ENCODE peak calls at places on chromosomes 3 and 15, in ten cellular contexts. T, A, Y, V, L, Z, P, C, E and K are unnamed samples.

GRCh38 chr3:161139686-161140085 is 34.5 kb upstream of the B3GALNT1 start:
- DNase-seq in T (no peak), A (no peak), Y (no peak), V (no peak), L (peak; percentile 53), Z (no peak), P (no peak), C (no peak), E (no peak), K (no peak)

GRCh38 chr15:26460165-26460564 is 312.7 kb downstream of the GABRB3 start:
- DNase-seq in T (no peak), A (no peak), Y (no peak), V (no peak), L (no peak), Z (no peak), P (no peak), C (no peak), E (no peak), K (no peak)

GRCh38 chr15:60592386-60593339 is 113.7 kb upstream of the ICE2 start:
- DNase-seq in T (peak; percentile 95), A (peak; percentile 62), Y (peak; percentile 86), V (peak; percentile 54), L (peak; percentile 87), Z (peak; percentile 68), P (peak; percentile 91), C (peak; percentile 88), E (peak; percentile 86), K (peak; percentile 66)

GRCh38 chr15:86154705-86155104 is 75.0 kb downstream of the AGBL1 start:
- DNase-seq in T (no peak), A (no peak), Y (no peak), V (no peak), L (no peak), Z (no peak), P (no peak), C (no peak), E (no peak), K (no peak)

GRCh38 chr3:123816673-123817207 is 67.4 kb downstream of the MYLK start:
- DNase-seq in T (no peak), A (no peak), Y (no peak), V (peak; percentile 51), L (no peak), Z (peak; percentile 76), P (no peak), C (no peak), E (no peak), K (no peak)

GRCh38 chr3:113468536-113468935 is 27.2 kb upstream of the CFAP44 start:
- DNase-seq in T (no peak), A (no peak), Y (no peak), V (no peak), L (no peak), Z (no peak), P (no peak), C (no peak), E (no peak), K (no peak)

GRCh38 chr15:92845109-92845508 is 55.0 kb upstream of the CHD2 start:
- DNase-seq in T (no peak), A (no peak), Y (no peak), V (peak; percentile 45), L (peak; percentile 68), Z (peak; percentile 74), P (no peak), C (no peak), E (no peak), K (no peak)

GRCh38 chr3:134650431-134651346 is at the start of gene KY:
- DNase-seq in T (peak; percentile 77), A (no peak), Y (peak; percentile 54), V (peak; percentile 38), L (peak; percentile 50), Z (peak; percentile 47), P (peak; percentile 73), C (peak; percentile 77), E (no peak), K (peak; percentile 33)

DNA sequence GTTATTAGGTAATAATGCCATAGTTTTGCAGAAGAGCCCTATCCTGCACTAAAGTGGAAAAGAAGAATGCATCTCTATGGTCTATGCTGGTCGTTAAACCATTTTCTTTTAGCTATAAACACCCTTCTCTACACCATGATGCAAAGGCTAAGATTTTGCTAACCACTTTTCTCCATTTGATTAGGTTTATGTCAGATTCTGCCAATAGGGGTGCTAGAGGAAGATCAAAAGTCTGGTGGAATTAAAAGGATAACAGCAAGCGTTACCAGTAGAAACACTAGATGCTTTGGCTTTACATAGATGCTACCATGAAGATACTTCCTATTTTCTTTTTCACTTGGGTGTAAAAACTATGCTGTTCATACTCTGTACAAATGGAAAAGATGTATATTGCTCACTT is 669.8 kb upstream of the ARPP21 start:
- DNase-seq in T (no peak), A (no peak), Y (no peak), V (no peak), L (no peak), Z (peak; percentile 5), P (no peak), C (no peak), E (no peak), K (no peak)
- TF ChIP-seq CTCF in T (peak; percentile 38), A (no peak), Y (no peak), V (no peak), L (no peak), Z (no peak), P (peak; percentile 46), C (no peak), E (peak; percentile 33), K (no peak)

DNA sequence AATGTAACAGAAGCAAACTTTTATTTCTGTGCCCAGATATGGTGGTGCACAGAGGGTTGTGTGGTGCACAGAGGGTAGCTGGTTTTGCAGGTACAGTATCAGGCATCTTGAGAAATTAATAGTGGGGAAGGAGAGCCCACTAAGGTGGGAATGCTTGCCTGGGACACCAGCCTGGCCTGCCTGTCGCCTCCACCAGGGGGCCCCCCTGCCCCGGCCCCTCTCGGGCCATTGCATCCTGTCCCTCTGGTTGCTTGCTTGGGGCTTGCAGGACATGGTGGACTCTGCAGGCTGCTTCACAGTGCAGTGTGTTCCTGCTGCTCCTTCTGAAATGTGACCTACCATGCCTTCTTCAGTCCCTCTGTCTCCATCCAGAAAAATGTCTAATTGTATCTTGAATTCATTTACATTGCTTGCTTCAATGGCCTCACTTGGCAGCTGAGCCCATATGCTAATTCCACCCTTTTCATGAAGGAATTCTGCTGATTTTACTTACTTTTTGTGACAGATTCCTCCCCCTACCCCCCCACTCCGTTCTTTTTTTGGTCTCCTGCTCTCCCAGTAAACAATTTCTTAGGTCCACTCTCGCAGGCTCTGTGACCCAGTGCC is 73.6 kb downstream of the EEFSEC start:
- DNase-seq in T (peak; percentile 69), A (no peak), Y (no peak), V (peak; percentile 32), L (peak; percentile 32), Z (peak; percentile 46), P (peak; percentile 82), C (peak; percentile 69), E (no peak), K (peak; percentile 64)
- TF ChIP-seq CTCF in T (peak; percentile 83), A (no peak), Y (peak; percentile 55), V (peak; percentile 94), L (peak; percentile 52), Z (peak; percentile 85), P (peak; percentile 97), C (peak; percentile 77), E (peak; percentile 84), K (peak; percentile 82)

GRCh38 chr3:138682674-138683073 is 74.1 kb downstream of the FAIM start:
- DNase-seq in T (no peak), A (no peak), Y (no peak), V (no peak), L (no peak), Z (no peak), P (no peak), C (no peak), E (no peak), K (no peak)
- TF ChIP-seq CTCF in T (no peak), A (no peak), Y (no peak), V (no peak), L (no peak), Z (no peak), P (no peak), C (no peak), E (no peak), K (no peak)

DNA sequence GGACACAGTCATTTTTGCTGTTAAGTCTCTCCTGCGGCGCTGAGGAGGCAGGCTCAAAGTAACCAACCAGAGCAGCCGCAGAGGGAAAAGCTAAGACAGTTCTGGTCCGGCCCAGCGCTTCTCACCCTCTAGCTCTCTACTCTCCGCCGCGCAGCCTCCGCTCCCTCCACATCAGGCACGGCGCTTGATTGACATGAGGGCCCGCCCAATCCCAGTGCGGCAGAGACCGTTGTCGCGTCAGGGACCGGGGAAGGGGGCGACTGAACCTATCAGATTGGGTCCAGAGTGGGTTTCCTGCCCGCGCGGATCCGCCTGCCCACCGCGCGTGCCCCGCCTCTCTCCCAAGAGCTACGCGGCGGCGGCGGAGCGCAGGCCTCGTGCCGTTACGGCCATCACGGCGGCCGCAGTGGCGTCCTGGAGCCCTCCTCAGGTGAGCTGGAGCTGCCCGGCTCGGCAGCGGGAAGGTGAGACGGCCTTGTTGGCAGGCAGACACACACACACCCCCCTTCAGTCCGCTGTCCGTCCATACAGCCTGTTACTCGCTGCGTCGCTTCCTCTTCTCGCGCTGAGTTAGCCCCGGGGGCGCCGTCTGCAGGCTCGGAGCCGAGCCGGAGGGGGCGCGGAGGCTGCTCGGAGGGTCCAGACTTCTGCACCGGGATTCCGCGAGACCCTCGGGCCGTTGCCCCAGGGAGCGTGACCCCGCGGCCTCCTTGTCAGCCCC is at the start of gene NCK1:
- DNase-seq in T (peak; percentile 98), A (peak; percentile 92), Y (peak; percentile 99), V (peak; percentile 99), L (peak; percentile 99), Z (peak; percentile 99), P (peak; percentile 98), C (peak; percentile 97), E (peak; percentile 98), K (peak; percentile 95)
- TF ChIP-seq CTCF in T (peak; percentile 40), A (no peak), Y (no peak), V (peak; percentile 21), L (no peak), Z (peak; percentile 25), P (peak; percentile 31), C (no peak), E (peak; percentile 51), K (peak; percentile 31)

GRCh38 chr15:71844916-71845315 is 34.6 kb downstream of the NR2E3 start:
- DNase-seq in T (no peak), A (no peak), Y (no peak), V (no peak), L (no peak), Z (no peak), P (no peak), C (no peak), E (no peak), K (no peak)

DNA sequence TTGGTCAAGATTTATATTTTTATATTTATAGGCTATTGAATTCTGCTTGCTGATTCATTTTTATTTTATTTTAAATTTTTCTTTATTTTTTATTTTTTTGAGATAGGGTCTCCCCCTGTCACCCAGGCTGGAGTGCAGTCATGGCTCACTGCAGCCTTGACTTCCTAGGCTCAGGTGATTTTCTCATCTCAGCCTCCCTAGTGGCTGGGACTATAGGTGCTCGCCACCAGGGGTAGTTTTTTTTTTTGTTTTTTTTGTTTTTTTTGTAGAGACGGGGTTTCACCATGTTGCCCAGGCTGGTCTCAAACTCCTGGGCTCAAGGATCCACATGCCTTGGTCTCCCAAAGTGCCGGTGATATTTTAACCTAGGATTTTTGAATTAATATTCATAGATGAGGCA is 31.2 kb downstream of the NR2E3 start:
- DNase-seq in T (no peak), A (no peak), Y (no peak), V (no peak), L (no peak), Z (no peak), P (no peak), C (no peak), E (no peak), K (no peak)
- TF ChIP-seq CTCF in T (no peak), A (no peak), Y (no peak), V (no peak), L (no peak), Z (no peak), P (peak; percentile 55), C (no peak), E (peak; percentile 55), K (peak; percentile 26)